ENCODE peak calls at places on chromosomes 6 and 20, in six cellular contexts. L, J, O, D, P and U are unnamed samples.

GRCh38 chr6:139472341-139473038 is 98.0 kb upstream of the CITED2 start:
- DNase-seq in O (no peak), J (no peak), D (no peak), L (no peak), P (no peak), U (no peak)

GRCh38 chr6:103122766-103123601 is 1729.5 kb downstream of the GRIK2 start:
- DNase-seq in J (peak; percentile 36), L (peak; percentile 82), O (no peak), D (no peak), P (no peak), U (peak; percentile 39)

GRCh38 chr6:5942591-5942990 is 64.1 kb downstream of the NRN1 start:
- DNase-seq in L (no peak), P (no peak), J (no peak), O (no peak), D (no peak), U (no peak)

GRCh38 chr6:43758617-43759050 is 11.4 kb upstream of the VEGFA start:
- DNase-seq in L (no peak), D (no peak), O (no peak), J (no peak), P (no peak), U (no peak)

GRCh38 chr6:117165921-117166499 is 99.3 kb upstream of the VGLL2 start:
- DNase-seq in J (no peak), D (no peak), O (no peak), P (no peak), L (no peak), U (no peak)

GRCh38 chr20:44218441-44218840 is 7.9 kb upstream of the OSER1 start:
- DNase-seq in J (no peak), P (peak; percentile 37), O (no peak), D (peak; percentile 23), L (no peak), U (peak; percentile 56)

GRCh38 chr6:28609672-28610071 is 84.0 kb downstream of the GPX5 start:
- DNase-seq in L (no peak), D (no peak), P (no peak), J (no peak), O (no peak), U (no peak)

GRCh38 chr6:16205377-16206144 is 32.8 kb upstream of the GMPR start:
- DNase-seq in L (no peak), J (no peak), P (no peak), D (no peak), O (peak; percentile 100), U (no peak)

GRCh38 chr6:44097782-44098317 is 29.4 kb downstream of the MRPL14 start:
- DNase-seq in D (no peak), J (no peak), P (no peak), O (no peak), L (no peak), U (no peak)

GRCh38 chr6:169692516-169692915 is 9.3 kb downstream of the WDR27 start:
- DNase-seq in J (no peak), D (no peak), O (no peak), L (no peak), P (no peak), U (no peak)